ENCODE peak calls at places on chromosomes 16 and 17, in four cellular contexts. N is type B pancreatic cell, V is NCI-H2171, R is NCI-H524. H is an unnamed sample.

GRCh38 chr16:75252946-75253911 is 1.8 kb upstream of the BCAR1 start:
- DNase-seq in N (no peak), V (no peak), R (no peak), H (no peak)

GRCh38 chr17:29369831-29370735 is 20.1 kb upstream of the TAOK1 start:
- DNase-seq in N (no peak), V (peak), R (peak), H (no peak)

GRCh38 chr17:8742274-8742673 is 2.4 kb downstream of the CCDC42 start:
- DNase-seq in N (no peak), V (no peak), R (no peak), H (no peak)

GRCh38 chr17:35692811-35693210 is 38.6 kb upstream of the RASL10B start:
- DNase-seq in N (no peak), V (no peak), R (no peak), H (no peak)

GRCh38 chr17:67443931-67444597 is 67.0 kb downstream of the PITPNC1 start:
- DNase-seq in N (no peak), V (no peak), R (no peak), H (no peak)

GRCh38 chr17:14745541-14745940 is 444.7 kb downstream of the HS3ST3B1 start:
- DNase-seq in N (no peak), V (no peak), R (no peak), H (no peak)

GRCh38 chr16:54602666-54603065 is 316.1 kb upstream of the IRX3 start:
- DNase-seq in N (no peak), V (peak), R (peak), H (no peak)

GRCh38 chr17:49528966-49529365 is 33.9 kb downstream of the NGFR start:
- DNase-seq in N (peak), V (no peak), R (no peak), H (no peak)

GRCh38 chr16:70152578-70153302 is 20.8 kb upstream of the CLEC18C start:
- DNase-seq in N (no peak), V (no peak), R (no peak), H (no peak)

GRCh38 chr16:88352261-88353200 is 30.2 kb upstream of the ZNF469 start:
- DNase-seq in N (no peak), V (no peak), R (no peak), H (no peak)

GRCh38 chr16:868386-868755 is 67.8 kb upstream of the GNG13 start:
- DNase-seq in N (no peak), V (no peak), R (no peak), H (no peak)

GRCh38 chr17:4236456-4236855 is 27.3 kb downstream of the ANKFY1 start:
- DNase-seq in N (no peak), V (no peak), R (peak), H (no peak)

GRCh38 chr17:82863941-82864720 is 24.3 kb upstream of the ZNF750 start:
- DNase-seq in N (no peak), V (peak), R (peak), H (no peak)

GRCh38 chr16:65531475-65531874 is 409.6 kb upstream of the CDH11 start:
- DNase-seq in N (no peak), V (no peak), R (no peak), H (no peak)

GRCh38 chr16:569445-570254 is at the start of gene PIGQ:
- DNase-seq in N (no peak), V (peak), R (peak), H (no peak)

GRCh38 chr16:9165601-9166220 is 74.3 kb downstream of the HAPSTR1 start:
- DNase-seq in N (no peak), V (no peak), R (peak), H (no peak)

GRCh38 chr16:89946515-89946914 is 2.0 kb upstream of the DEF8 start:
- DNase-seq in N (no peak), V (no peak), R (no peak), H (no peak)

GRCh38 chr17:9023389-9024210 is 2.3 kb downstream of the NTN1 start:
- DNase-seq in N (no peak), V (no peak), R (no peak), H (no peak)

GRCh38 chr17:70313031-70313430 is 143.7 kb downstream of the KCNJ2 start:
- DNase-seq in N (no peak), V (no peak), R (no peak), H (no peak)

GRCh38 chr17:48551601-48552452 is 6.9 kb upstream of the HOXB2 start:
- DNase-seq in N (no peak), V (no peak), R (no peak), H (no peak)

GRCh38 chr16:60729052-60729451 is 1307.2 kb downstream of the CDH8 start:
- DNase-seq in N (no peak), V (no peak), R (no peak), H (no peak)

GRCh38 chr16:1559446-1559975 is 26.0 kb downstream of the TMEM204 start:
- DNase-seq in N (no peak), V (no peak), R (no peak), H (no peak)

GRCh38 chr16:23110257-23110899 is 38.9 kb downstream of the USP31 start:
- DNase-seq in N (no peak), V (no peak), R (no peak), H (no peak)

GRCh38 chr17:14838567-14838966 is 426.6 kb downstream of the PMP22 start:
- DNase-seq in N (no peak), V (no peak), R (no peak), H (no peak)

GRCh38 chr16:23424292-23424958 is 28.6 kb downstream of the COG7 start:
- DNase-seq in N (no peak), V (peak), R (no peak), H (no peak)

GRCh38 chr17:80644588-80644987 is 100.0 kb downstream of the RPTOR start:
- DNase-seq in N (no peak), V (no peak), R (no peak), H (no peak)

GRCh38 chr17:27546624-27547300 is 84.2 kb upstream of the LGALS9 start:
- DNase-seq in N (no peak), V (no peak), R (peak), H (no peak)

GRCh38 chr17:75814900-75815373 is 29.3 kb downstream of the UNC13D start:
- DNase-seq in N (no peak), V (no peak), R (no peak), H (no peak)

GRCh38 chr17:79814966-79815835 is 18.3 kb upstream of the CBX8 start:
- DNase-seq in N (peak), V (no peak), R (no peak), H (no peak)

GRCh38 chr16:89456412-89456811 is 33.9 kb downstream of the ANKRD11 start:
- DNase-seq in N (no peak), V (no peak), R (no peak), H (no peak)

GRCh38 chr16:80273635-80274538 is 266.9 kb upstream of the DYNLRB2 start:
- DNase-seq in N (no peak), V (no peak), R (no peak), H (no peak)

GRCh38 chr16:1772362-1772907 is at the start of gene EME2:
- DNase-seq in N (no peak), V (peak), R (no peak), H (no peak)

GRCh38 chr16:67805718-67806427 is 487 bp downstream of the RANBP10 start:
- DNase-seq in N (no peak), V (no peak), R (no peak), H (no peak)